ENCODE peak calls at places on chromosomes 13 and 19, in five cellular contexts. Z is effector memory CD4-positive, alpha-beta T cell; G is tibial artery; K is H1; V is small intestine. A is an unnamed sample. For H3K9me3, H3K36me3 and H3K4me1, the result is how much of the 10 kb centered on the place peaks cover.

GRCh38 chr13:103194871-103195270 is 128.7 kb upstream of the SLC10A2 start:
- DNase-seq in K (no peak), G (no peak), V (no peak), Z (no peak), A (no peak)

GRCh38 chr13:30572859-30573275 is 44.9 kb upstream of the USPL1 start:
- DNase-seq in G (no peak), Z (no peak), V (peak), K (no peak), A (no peak)

GRCh38 chr13:105220063-105220462 is 1315.4 kb downstream of the EFNB2 start:
- DNase-seq in G (no peak), K (no peak), Z (no peak), V (no peak), A (no peak)

GRCh38 chr19:7109678-7110289 is 40.3 kb downstream of the ZNF557 start:
- DNase-seq in K (peak), Z (no peak), V (no peak), G (no peak), A (no peak)

GRCh38 chr19:7294571-7295212 is 478 bp upstream of the INSR start:
- DNase-seq in G (peak), V (peak), K (no peak), Z (no peak), A (no peak)

GRCh38 chr19:42143341-42144234 is 11.3 kb upstream of the POU2F2 start:
- DNase-seq in Z (no peak), K (no peak), V (no peak), G (no peak), A (no peak)

GRCh38 chr19:7975037-7975436 is 30.4 kb downstream of the ELAVL1 start:
- DNase-seq in K (no peak), V (no peak), G (no peak), Z (no peak), A (no peak)

GRCh38 chr19:42225718-42226292 is 5.7 kb downstream of the ZNF526 start:
- DNase-seq in K (no peak), G (no peak), V (no peak), Z (no peak), A (no peak)

GRCh38 chr19:49884760-49885159 is 7.3 kb downstream of the TBC1D17 start:
- DNase-seq in K (no peak), Z (no peak), G (no peak), V (no peak), A (no peak)

GRCh38 chr19:49712397-49712859 is 21.5 kb downstream of the CPT1C start:
- DNase-seq in Z (no peak), V (no peak), G (no peak), K (peak), A (no peak)

DNA sequence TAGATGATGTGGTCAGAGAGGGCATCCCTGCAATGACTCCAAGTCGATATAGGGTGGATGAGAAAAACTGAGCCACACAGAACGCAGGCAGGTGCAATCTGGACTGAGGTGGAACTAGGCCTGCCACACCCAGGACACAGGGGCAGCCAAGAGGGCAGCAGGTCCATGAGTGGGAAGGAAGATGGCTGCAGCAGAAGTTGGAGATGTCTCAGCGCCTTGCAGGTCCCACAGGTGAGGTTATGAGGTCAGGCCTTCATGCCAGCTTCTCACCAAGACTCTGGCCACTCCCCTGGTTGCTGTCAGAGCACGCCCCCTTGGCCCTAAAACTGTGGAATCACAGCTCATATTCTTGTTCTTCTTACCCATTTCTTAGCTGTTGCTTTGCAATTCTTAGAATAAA is 147.7 kb upstream of the VSTM2B start:
- DNase-seq in K (no peak), Z (no peak), V (no peak), G (no peak), A (peak)
- H3K9me3 ChIP-seq in K (under half), Z (under half), V (under half), G (under half), A (under half)

GRCh38 chr19:15527705-15528104 is 19.4 kb downstream of the CYP4F22 start:
- DNase-seq in V (no peak), K (no peak), G (no peak), Z (no peak), A (no peak)

GRCh38 chr19:15529774-15530372 is 21.5 kb downstream of the CYP4F22 start:
- DNase-seq in G (no peak), Z (no peak), V (no peak), K (no peak), A (no peak)

GRCh38 chr19:15526408-15526807 is 18.1 kb downstream of the CYP4F22 start:
- DNase-seq in G (no peak), K (no peak), V (no peak), Z (no peak), A (no peak)

GRCh38 chr19:15524781-15525180 is 16.5 kb downstream of the CYP4F22 start:
- DNase-seq in V (no peak), Z (no peak), K (no peak), G (no peak), A (no peak)

GRCh38 chr19:15525291-15525690 is 17.0 kb downstream of the CYP4F22 start:
- DNase-seq in V (no peak), Z (no peak), G (no peak), K (no peak), A (no peak)
- H3K36me3 ChIP-seq in V (under half), Z (under half), G (under half), K (under half), A (under half)

DNA sequence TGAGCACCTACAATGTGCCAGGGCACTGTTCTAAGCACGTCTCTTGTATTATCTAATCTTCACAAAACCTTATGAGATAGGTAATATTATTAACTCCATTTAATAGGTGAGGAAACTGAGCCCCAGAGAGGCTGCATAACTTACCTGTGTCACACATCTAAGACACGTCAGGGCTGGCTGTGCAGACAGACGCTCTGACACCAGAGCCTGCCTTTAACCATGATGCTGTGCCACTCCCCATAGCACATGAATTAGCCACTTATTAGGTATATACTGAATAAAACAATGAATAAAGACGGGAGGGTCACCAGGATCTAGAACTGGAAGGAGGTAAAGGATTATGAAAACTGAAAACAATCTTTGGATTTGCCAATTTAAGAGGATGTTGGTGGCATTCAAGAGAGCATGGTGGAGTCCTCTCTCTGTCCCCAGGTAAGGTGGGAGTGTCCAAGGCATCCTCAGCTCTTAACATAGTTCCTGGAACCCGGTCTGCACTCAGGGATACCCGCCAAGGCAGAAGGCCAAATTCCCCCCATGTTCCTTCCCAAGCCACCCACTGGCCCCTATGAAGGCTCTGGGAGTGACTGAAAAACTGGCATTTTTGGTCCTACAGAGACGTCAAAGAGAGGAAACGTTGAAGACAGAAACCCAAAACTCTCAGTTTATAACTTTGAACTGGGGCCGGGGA is 479.7 kb downstream of the FOXO1 start:
- DNase-seq in G (no peak), K (no peak), Z (no peak), V (no peak), A (no peak)
- H3K4me1 ChIP-seq in G (under half), K (under half), Z (half or more), V (under half), A (under half)

GRCh38 chr19:4816388-4817165 is 14.9 kb downstream of the TICAM1 start:
- DNase-seq in Z (no peak), G (no peak), V (no peak), K (no peak), A (no peak)
- H3K9me3 ChIP-seq in Z (under half), G (under half), V (under half), K (under half), A (under half)

GRCh38 chr13:90414691-90415596 is 932.5 kb upstream of the MIR17HG start:
- DNase-seq in Z (no peak), G (no peak), V (no peak), K (no peak), A (no peak)
- H3K36me3 ChIP-seq in Z (under half), G (under half), V (under half), K (under half), A (under half)

GRCh38 chr13:109780880-109781383 is 5.5 kb downstream of the IRS2 start:
- DNase-seq in K (no peak), Z (no peak), G (no peak), V (no peak), A (no peak)
- H3K4me1 ChIP-seq in K (under half), Z (under half), G (under half), V (under half), A (under half)

GRCh38 chr19:51965583-51965982 is 21.1 kb downstream of the ZNF350 start:
- DNase-seq in G (no peak), K (no peak), Z (no peak), V (no peak), A (no peak)
- H3K9me3 ChIP-seq in G (half or more), K (under half), Z (half or more), V (under half), A (half or more)